ENCODE peak calls at places on chromosomes 1 and 21, in four cellular contexts. M, A, H and N are unnamed samples.

GRCh38 chr1:29621826-29622435 is 385.6 kb downstream of the PTPRU start:
- DNase-seq in M (no peak), A (no peak), H (no peak), N (no peak)

GRCh38 chr1:185483647-185484450 is 166.8 kb upstream of the IVNS1ABP start:
- DNase-seq in M (no peak), A (no peak), H (no peak), N (no peak)

GRCh38 chr21:17334478-17334877 is 178.4 kb upstream of the CXADR start:
- DNase-seq in M (no peak), A (no peak), H (no peak), N (peak; percentile 16)

GRCh38 chr1:78101514-78101913 is 55.7 kb downstream of the GIPC2 start:
- DNase-seq in M (peak; percentile 8), A (no peak), H (no peak), N (no peak)

GRCh38 chr21:42486551-42486950 is 9.5 kb downstream of the RSPH1 start:
- DNase-seq in M (no peak), A (no peak), H (no peak), N (no peak)

GRCh38 chr1:30877205-30877912 is 31.2 kb downstream of the SDC3 start:
- DNase-seq in M (no peak), A (no peak), H (no peak), N (no peak)

GRCh38 chr1:29120955-29121485 is 2.7 kb downstream of the TMEM200B start:
- DNase-seq in M (no peak), A (no peak), H (no peak), N (peak; percentile 5)

GRCh38 chr1:10824821-10825540 is 28.5 kb upstream of the CASZ1 start:
- DNase-seq in M (no peak), A (no peak), H (no peak), N (no peak)

GRCh38 chr1:204409111-204409510 is 2.5 kb downstream of the PPP1R15B start:
- DNase-seq in M (no peak), A (no peak), H (no peak), N (no peak)

GRCh38 chr1:41535236-41535720 is 50.8 kb upstream of the EDN2 start:
- DNase-seq in M (no peak), A (no peak), H (no peak), N (no peak)

GRCh38 chr1:9250586-9251381 is 16.2 kb downstream of the H6PD start:
- DNase-seq in M (peak; percentile 61), A (no peak), H (no peak), N (no peak)

GRCh38 chr1:21937034-21937371 is at the start of gene HSPG2:
- DNase-seq in M (no peak), A (no peak), H (no peak), N (no peak)

GRCh38 chr1:230864441-230864840 is 3.9 kb downstream of the C1orf198 start:
- DNase-seq in M (no peak), A (no peak), H (no peak), N (no peak)

GRCh38 chr1:94982403-94982802 is 55.5 kb upstream of the CNN3 start:
- DNase-seq in M (no peak), A (no peak), H (no peak), N (no peak)

GRCh38 chr1:226491093-226491850 is 57.3 kb upstream of the STUM start:
- DNase-seq in M (no peak), A (no peak), H (no peak), N (no peak)

GRCh38 chr1:14815175-14815882 is 216.8 kb downstream of the KAZN start:
- DNase-seq in M (no peak), A (no peak), H (no peak), N (no peak)

GRCh38 chr1:30008998-30009657 is 714.3 kb downstream of the MATN1 start:
- DNase-seq in M (peak; percentile 43), A (no peak), H (no peak), N (no peak)

GRCh38 chr1:50427086-50427817 is 4.0 kb upstream of the DMRTA2 start:
- DNase-seq in M (no peak), A (no peak), H (no peak), N (no peak)

GRCh38 chr1:162571696-162572095 is 10.2 kb downstream of the UAP1 start:
- DNase-seq in M (no peak), A (no peak), H (no peak), N (no peak)

GRCh38 chr21:27622636-27623035 is 655.7 kb upstream of the ADAMTS5 start:
- DNase-seq in M (no peak), A (no peak), H (no peak), N (no peak)

GRCh38 chr1:69139007-69139406 is 428.7 kb upstream of the LRRC7 start:
- DNase-seq in M (no peak), A (no peak), H (no peak), N (no peak)

GRCh38 chr1:17198476-17199258 is 6.3 kb upstream of the PADI1 start:
- DNase-seq in M (no peak), A (no peak), H (no peak), N (no peak)

GRCh38 chr1:241627453-241628329 is 12.5 kb downstream of the CHML start:
- DNase-seq in M (peak; percentile 60), A (peak; percentile 47), H (peak; percentile 35), N (peak; percentile 51)

GRCh38 chr1:157628773-157629172 is 30.9 kb upstream of the FCRL4 start:
- DNase-seq in M (no peak), A (no peak), H (no peak), N (no peak)

GRCh38 chr21:42228709-42229220 is 9.8 kb downstream of the ABCG1 start:
- DNase-seq in M (no peak), A (no peak), H (no peak), N (no peak)

DNA sequence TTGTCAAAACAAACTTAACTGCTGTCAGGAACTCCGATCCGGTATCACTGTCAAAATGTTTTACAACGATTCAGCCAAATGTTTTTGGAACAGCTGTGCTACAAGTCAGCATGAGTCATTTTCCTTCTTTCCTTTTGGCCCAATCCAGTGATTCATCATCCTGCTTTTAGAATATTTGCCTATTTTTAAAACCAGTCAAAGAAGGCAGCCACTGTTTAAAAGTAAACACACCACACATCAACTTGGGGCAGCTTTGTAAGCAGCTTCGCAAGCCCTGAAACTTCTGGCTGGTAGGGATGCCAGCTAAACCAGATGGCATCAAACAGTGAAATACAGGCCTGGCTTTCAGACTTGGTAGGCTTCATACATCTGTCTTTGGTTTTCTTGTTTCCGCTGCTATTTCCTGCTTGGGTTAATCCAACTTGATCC is 14.9 kb downstream of the MAP3K7CL start:
- DNase-seq in M (peak; percentile 6), A (no peak), H (no peak), N (no peak)
- TF ChIP-seq FOXK2 in M (no peak), A (no peak), H (no peak), N (no peak)

DNA sequence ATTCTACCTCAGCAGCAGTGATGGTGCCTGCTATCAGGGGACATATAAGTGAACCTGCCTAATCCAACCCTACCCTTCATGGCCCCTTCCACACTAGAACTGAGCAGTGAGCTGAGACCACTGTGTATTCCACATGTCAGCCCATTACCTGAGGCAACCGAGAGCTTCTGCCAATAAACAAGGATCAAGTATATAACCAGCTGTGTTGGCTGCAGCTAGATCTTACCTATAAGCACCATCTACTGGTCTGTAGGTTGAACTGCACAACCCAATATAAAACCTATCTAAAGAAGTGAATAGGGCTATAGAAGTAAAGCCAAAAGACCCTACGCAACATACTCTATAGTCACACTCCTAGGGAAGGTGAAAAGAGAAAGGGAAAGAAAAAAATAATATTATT is 376.9 kb downstream of the HHIPL2 start:
- DNase-seq in M (peak; percentile 5), A (no peak), H (peak; percentile 23), N (peak; percentile 25)
- TF ChIP-seq FOXK2 in M (no peak), A (no peak), H (no peak), N (no peak)

GRCh38 chr1:2088434-2088833 is 38.2 kb downstream of the PRKCZ start:
- DNase-seq in M (no peak), A (peak; percentile 44), H (no peak), N (no peak)
- TF ChIP-seq FOXK2 in M (no peak), A (no peak), H (no peak), N (no peak)

DNA sequence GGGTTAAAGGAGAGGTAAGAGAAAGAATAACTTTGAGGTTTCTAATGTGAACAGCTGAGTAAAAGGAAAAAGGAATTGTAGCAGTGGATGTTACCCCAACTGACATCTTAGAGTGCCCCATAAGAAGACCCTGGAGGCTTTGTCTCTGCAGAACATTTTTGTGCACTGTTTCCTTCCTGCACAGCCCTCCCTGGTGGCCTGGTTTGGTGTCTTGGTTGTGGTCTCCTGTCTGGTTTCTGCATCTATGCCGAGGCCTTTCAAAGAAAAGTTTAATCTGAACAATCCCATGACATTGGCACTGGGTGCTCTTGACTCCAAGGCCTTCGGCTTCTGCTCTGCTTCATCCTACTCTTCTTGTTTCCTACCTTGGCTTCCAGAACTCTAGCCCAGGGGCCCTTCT is 57.8 kb downstream of the RHOU start:
- DNase-seq in M (no peak), A (no peak), H (no peak), N (no peak)
- TF ChIP-seq FOXK2 in M (no peak), A (no peak), H (no peak), N (no peak)

DNA sequence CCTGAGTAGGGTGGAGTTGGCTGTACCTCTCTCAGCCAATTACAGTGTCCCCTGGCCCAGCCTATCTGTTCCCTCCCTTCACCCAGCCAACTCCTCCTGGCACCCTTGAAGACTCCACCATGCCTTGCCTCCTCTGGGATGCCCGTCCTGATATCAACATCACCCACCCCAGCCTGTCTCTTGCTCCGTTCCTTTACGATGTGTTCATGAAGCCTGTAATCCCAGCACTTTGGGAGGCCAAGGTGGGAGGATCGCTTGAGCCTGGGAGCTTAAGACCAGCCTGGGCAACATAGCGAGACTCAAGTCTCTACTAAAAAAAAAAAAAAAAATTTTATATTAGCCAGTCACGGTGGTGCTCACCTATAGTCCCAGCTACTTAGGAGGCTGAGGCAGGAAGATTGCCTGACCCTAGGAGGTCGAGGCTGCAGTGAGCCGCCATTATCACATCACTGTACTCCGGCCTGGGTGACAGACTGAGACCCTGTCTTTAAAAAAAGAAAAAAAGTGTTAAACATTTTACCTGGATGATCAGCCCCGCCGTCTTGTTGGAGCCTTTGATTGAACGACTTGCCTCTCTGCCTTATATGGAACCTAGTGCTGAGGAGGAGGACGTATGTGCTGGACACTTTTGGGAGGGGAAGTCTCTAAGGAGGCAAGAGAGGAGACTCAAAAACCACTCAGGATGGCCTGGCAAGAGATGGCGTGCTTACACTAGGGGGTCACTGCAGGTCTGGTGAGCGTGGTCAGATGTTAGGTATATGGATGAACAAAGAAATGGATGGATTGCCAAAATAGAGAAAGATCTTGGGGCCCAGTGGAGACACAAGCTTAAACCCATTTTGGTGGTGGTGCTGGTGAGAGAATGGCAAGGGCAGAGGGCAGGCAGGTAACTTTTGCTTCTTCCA is 80.5 kb upstream of the IFFO2 start:
- DNase-seq in M (no peak), A (no peak), H (no peak), N (no peak)
- TF ChIP-seq FOXK2 in M (no peak), A (no peak), H (no peak), N (no peak)